ENCODE peak calls at places on chromosome 12, in eight cellular contexts. Q is kidney tubule cell, S is cardiac muscle cell, Z is right cardiac atrium, W is NCI-H1105, M is GM23338, N is substantia nigra, R is left cardiac atrium. A is an unnamed sample.

GRCh38 chr12:61916856-61917255 is 343.3 kb upstream of the USP15 start:
- DNase-seq in M (peak), N (no peak), S (no peak), R (no peak), Q (peak), W (no peak), Z (no peak), A (no peak)

GRCh38 chr12:94841171-94841570 is 162.3 kb downstream of the NDUFA12 start:
- DNase-seq in Z (no peak), S (peak), N (no peak), R (no peak), Q (no peak), W (peak), M (no peak), A (no peak)

GRCh38 chr12:46578190-46578982 is 205.8 kb upstream of the SLC38A2 start:
- DNase-seq in W (no peak), S (no peak), N (no peak), R (no peak), Q (no peak), M (no peak), Z (no peak), A (no peak)

GRCh38 chr12:38745601-38746000 is 159.8 kb downstream of the CPNE8 start:
- DNase-seq in Z (no peak), S (no peak), N (no peak), R (no peak), Q (no peak), M (peak), W (no peak), A (no peak)

GRCh38 chr12:71556881-71557280 is 106.8 kb downstream of the ZFC3H1 start:
- DNase-seq in N (no peak), Z (no peak), M (peak), S (peak), R (no peak), W (no peak), Q (peak), A (peak)

GRCh38 chr12:57627504-57628279 is 5.3 kb downstream of the B4GALNT1 start:
- DNase-seq in W (no peak), R (no peak), S (no peak), M (peak), N (no peak), Z (peak), Q (no peak), A (no peak)

GRCh38 chr12:79634957-79635471 is 55.8 kb downstream of the PAWR start:
- DNase-seq in Z (no peak), S (no peak), N (no peak), M (peak), W (no peak), Q (peak), R (no peak), A (no peak)

GRCh38 chr12:55068416-55069010 is 48.7 kb downstream of the NEUROD4 start:
- DNase-seq in W (peak), N (no peak), R (no peak), Q (peak), Z (no peak), S (peak), M (peak), A (peak)

GRCh38 chr12:52394836-52395405 is 9.5 kb upstream of the KRT84 start:
- DNase-seq in Z (no peak), S (no peak), R (no peak), W (no peak), M (no peak), N (no peak), Q (no peak), A (no peak)

GRCh38 chr12:39341179-39341578 is 101.7 kb downstream of the KIF21A start:
- DNase-seq in S (peak), Q (peak), M (no peak), Z (no peak), R (no peak), N (no peak), W (no peak), A (no peak)

GRCh38 chr12:55748230-55748993 is 5.5 kb downstream of the GDF11 start:
- DNase-seq in S (no peak), N (no peak), Z (no peak), Q (no peak), R (no peak), W (no peak), M (no peak), A (no peak)

GRCh38 chr12:30989754-30990153 is 63.2 kb downstream of the TSPAN11 start:
- DNase-seq in N (no peak), Z (peak), Q (peak), S (no peak), M (peak), W (no peak), R (peak), A (peak)

GRCh38 chr12:112714166-112714565 is 77.4 kb upstream of the RPH3A start:
- DNase-seq in Z (no peak), N (no peak), W (no peak), R (no peak), Q (peak), M (no peak), S (no peak), A (peak)

GRCh38 chr12:64890873-64891468 is 66.5 kb downstream of the TBC1D30 start:
- DNase-seq in Q (peak), W (peak), M (peak), Z (no peak), N (no peak), S (peak), R (no peak), A (peak)

GRCh38 chr12:53757095-53757770 is 5.5 kb upstream of the CISTR start:
- DNase-seq in Z (peak), M (peak), R (peak), S (peak), W (peak), N (peak), Q (peak), A (peak)

GRCh38 chr12:54038760-54039414 is 6.0 kb downstream of the HOXC5 start:
- DNase-seq in M (no peak), R (no peak), S (no peak), N (no peak), W (no peak), Q (peak), Z (peak), A (peak)

GRCh38 chr12:125175576-125175975 is 110.3 kb downstream of the AACS start:
- DNase-seq in Z (no peak), M (no peak), W (no peak), S (no peak), Q (no peak), R (no peak), N (no peak), A (no peak)